ENCODE peak calls at places on chromosomes 6 and 20, in four cellular contexts. One of them, this sample, is unnamed.

GRCh38 chr20:297925-298754 is 770 bp downstream of the ZCCHC3 start:
- DNase-seq in brain microvascular endothelial cell: peak; percentile 47
- DNase-seq in activated CD8-positive, alpha-beta memory T cell treated with anti-CD3 and anti-CD28 coated beads, Interleukin-2, amount 10 ng/mL, durations not matched to agents 7 days and 5 days: peak; percentile 75
- DNase-seq in lower leg skin: peak; percentile 92
- DNase-seq in this sample: peak; percentile 10

GRCh38 chr20:237479-237878 is 10.4 kb downstream of the DEFB129 start:
- DNase-seq in lower leg skin: no peak
- DNase-seq in brain microvascular endothelial cell: no peak
- DNase-seq in activated CD8-positive, alpha-beta memory T cell treated with anti-CD3 and anti-CD28 coated beads, Interleukin-2, amount 10 ng/mL, durations not matched to agents 7 days and 5 days: peak; percentile 44
- DNase-seq in this sample: no peak

GRCh38 chr6:4774715-4775590 is 1.3 kb upstream of the CDYL start:
- DNase-seq in lower leg skin: peak; percentile 91
- DNase-seq in activated CD8-positive, alpha-beta memory T cell treated with anti-CD3 and anti-CD28 coated beads, Interleukin-2, amount 10 ng/mL, durations not matched to agents 7 days and 5 days: peak; percentile 40
- DNase-seq in brain microvascular endothelial cell: peak; percentile 4
- DNase-seq in this sample: no peak

GRCh38 chr20:38870733-38871559 is 55.3 kb upstream of the FAM83D start:
- DNase-seq in brain microvascular endothelial cell: no peak
- DNase-seq in activated CD8-positive, alpha-beta memory T cell treated with anti-CD3 and anti-CD28 coated beads, Interleukin-2, amount 10 ng/mL, durations not matched to agents 7 days and 5 days: peak; percentile 71
- DNase-seq in lower leg skin: no peak
- DNase-seq in this sample: no peak

GRCh38 chr6:113031591-113031990 is 684.5 kb downstream of the RFPL4B start:
- DNase-seq in brain microvascular endothelial cell: no peak
- DNase-seq in lower leg skin: no peak
- DNase-seq in activated CD8-positive, alpha-beta memory T cell treated with anti-CD3 and anti-CD28 coated beads, Interleukin-2, amount 10 ng/mL, durations not matched to agents 7 days and 5 days: no peak
- DNase-seq in this sample: no peak

GRCh38 chr6:16974729-16975359 is 127.0 kb upstream of the STMND1 start:
- DNase-seq in lower leg skin: no peak
- DNase-seq in activated CD8-positive, alpha-beta memory T cell treated with anti-CD3 and anti-CD28 coated beads, Interleukin-2, amount 10 ng/mL, durations not matched to agents 7 days and 5 days: no peak
- DNase-seq in brain microvascular endothelial cell: no peak
- DNase-seq in this sample: no peak

GRCh38 chr6:37093728-37094069 is 76.3 kb upstream of the PIM1 start:
- DNase-seq in lower leg skin: no peak
- DNase-seq in brain microvascular endothelial cell: no peak
- DNase-seq in activated CD8-positive, alpha-beta memory T cell treated with anti-CD3 and anti-CD28 coated beads, Interleukin-2, amount 10 ng/mL, durations not matched to agents 7 days and 5 days: no peak
- DNase-seq in this sample: no peak

GRCh38 chr6:89122625-89123024 is 4.8 kb upstream of the SRSF12 start:
- DNase-seq in activated CD8-positive, alpha-beta memory T cell treated with anti-CD3 and anti-CD28 coated beads, Interleukin-2, amount 10 ng/mL, durations not matched to agents 7 days and 5 days: no peak
- DNase-seq in brain microvascular endothelial cell: no peak
- DNase-seq in lower leg skin: no peak
- DNase-seq in this sample: peak; percentile 40

GRCh38 chr6:3075522-3076113 is 7.3 kb downstream of the RIPK1 start:
- DNase-seq in lower leg skin: no peak
- DNase-seq in brain microvascular endothelial cell: no peak
- DNase-seq in activated CD8-positive, alpha-beta memory T cell treated with anti-CD3 and anti-CD28 coated beads, Interleukin-2, amount 10 ng/mL, durations not matched to agents 7 days and 5 days: no peak
- DNase-seq in this sample: no peak

GRCh38 chr20:19995220-19995863 is 21.8 kb upstream of the NAA20 start:
- DNase-seq in brain microvascular endothelial cell: no peak
- DNase-seq in lower leg skin: no peak
- DNase-seq in activated CD8-positive, alpha-beta memory T cell treated with anti-CD3 and anti-CD28 coated beads, Interleukin-2, amount 10 ng/mL, durations not matched to agents 7 days and 5 days: no peak
- DNase-seq in this sample: peak; percentile 53

GRCh38 chr6:136526937-136527336 is 23.3 kb downstream of the MAP7 start:
- DNase-seq in lower leg skin: no peak
- DNase-seq in activated CD8-positive, alpha-beta memory T cell treated with anti-CD3 and anti-CD28 coated beads, Interleukin-2, amount 10 ng/mL, durations not matched to agents 7 days and 5 days: no peak
- DNase-seq in brain microvascular endothelial cell: no peak
- DNase-seq in this sample: no peak

GRCh38 chr20:35001596-35002362 is 46.1 kb downstream of the MYH7B start:
- DNase-seq in lower leg skin: no peak
- DNase-seq in brain microvascular endothelial cell: no peak
- DNase-seq in activated CD8-positive, alpha-beta memory T cell treated with anti-CD3 and anti-CD28 coated beads, Interleukin-2, amount 10 ng/mL, durations not matched to agents 7 days and 5 days: no peak
- DNase-seq in this sample: no peak

GRCh38 chr20:63773571-63774347 is 34.2 kb downstream of the SLC2A4RG start:
- DNase-seq in lower leg skin: no peak
- DNase-seq in activated CD8-positive, alpha-beta memory T cell treated with anti-CD3 and anti-CD28 coated beads, Interleukin-2, amount 10 ng/mL, durations not matched to agents 7 days and 5 days: no peak
- DNase-seq in brain microvascular endothelial cell: no peak
- DNase-seq in this sample: no peak

GRCh38 chr6:77543601-77544000 is 80.3 kb upstream of the HTR1B start:
- DNase-seq in lower leg skin: no peak
- DNase-seq in activated CD8-positive, alpha-beta memory T cell treated with anti-CD3 and anti-CD28 coated beads, Interleukin-2, amount 10 ng/mL, durations not matched to agents 7 days and 5 days: no peak
- DNase-seq in brain microvascular endothelial cell: no peak
- DNase-seq in this sample: no peak

GRCh38 chr20:2986466-2986865 is 57.0 kb upstream of the GNRH2 start:
- DNase-seq in activated CD8-positive, alpha-beta memory T cell treated with anti-CD3 and anti-CD28 coated beads, Interleukin-2, amount 10 ng/mL, durations not matched to agents 7 days and 5 days: peak; percentile 62
- DNase-seq in brain microvascular endothelial cell: no peak
- DNase-seq in lower leg skin: no peak
- DNase-seq in this sample: no peak

GRCh38 chr6:36247691-36248090 is 22.2 kb upstream of the PNPLA1 start:
- DNase-seq in activated CD8-positive, alpha-beta memory T cell treated with anti-CD3 and anti-CD28 coated beads, Interleukin-2, amount 10 ng/mL, durations not matched to agents 7 days and 5 days: no peak
- DNase-seq in lower leg skin: no peak
- DNase-seq in brain microvascular endothelial cell: peak; percentile 13
- DNase-seq in this sample: no peak

GRCh38 chr20:45218133-45218532 is 3.0 kb upstream of the SEMG2 start:
- DNase-seq in activated CD8-positive, alpha-beta memory T cell treated with anti-CD3 and anti-CD28 coated beads, Interleukin-2, amount 10 ng/mL, durations not matched to agents 7 days and 5 days: no peak
- DNase-seq in lower leg skin: no peak
- DNase-seq in brain microvascular endothelial cell: no peak
- DNase-seq in this sample: no peak

GRCh38 chr6:1364791-1365190 is 24.6 kb upstream of the FOXF2 start:
- DNase-seq in brain microvascular endothelial cell: no peak
- DNase-seq in lower leg skin: no peak
- DNase-seq in activated CD8-positive, alpha-beta memory T cell treated with anti-CD3 and anti-CD28 coated beads, Interleukin-2, amount 10 ng/mL, durations not matched to agents 7 days and 5 days: no peak
- DNase-seq in this sample: no peak

GRCh38 chr6:57108691-57109090 is 18.7 kb downstream of the ZNF451 start:
- DNase-seq in activated CD8-positive, alpha-beta memory T cell treated with anti-CD3 and anti-CD28 coated beads, Interleukin-2, amount 10 ng/mL, durations not matched to agents 7 days and 5 days: no peak
- DNase-seq in brain microvascular endothelial cell: no peak
- DNase-seq in lower leg skin: no peak
- DNase-seq in this sample: no peak

GRCh38 chr20:45948742-45949541 is 14.5 kb downstream of the PCIF1 start:
- DNase-seq in brain microvascular endothelial cell: no peak
- DNase-seq in lower leg skin: peak; percentile 86
- DNase-seq in activated CD8-positive, alpha-beta memory T cell treated with anti-CD3 and anti-CD28 coated beads, Interleukin-2, amount 10 ng/mL, durations not matched to agents 7 days and 5 days: no peak
- DNase-seq in this sample: no peak

GRCh38 chr20:10466325-10466724 is 31.2 kb downstream of the SLX4IP start:
- DNase-seq in brain microvascular endothelial cell: no peak
- DNase-seq in lower leg skin: no peak
- DNase-seq in activated CD8-positive, alpha-beta memory T cell treated with anti-CD3 and anti-CD28 coated beads, Interleukin-2, amount 10 ng/mL, durations not matched to agents 7 days and 5 days: no peak
- DNase-seq in this sample: no peak

GRCh38 chr6:34709386-34709785 is 12.8 kb upstream of the ILRUN start:
- DNase-seq in lower leg skin: no peak
- DNase-seq in brain microvascular endothelial cell: peak; percentile 18
- DNase-seq in activated CD8-positive, alpha-beta memory T cell treated with anti-CD3 and anti-CD28 coated beads, Interleukin-2, amount 10 ng/mL, durations not matched to agents 7 days and 5 days: no peak
- DNase-seq in this sample: no peak

GRCh38 chr6:85472744-85473143 is 22.9 kb downstream of the NT5E start:
- DNase-seq in brain microvascular endothelial cell: peak; percentile 72
- DNase-seq in activated CD8-positive, alpha-beta memory T cell treated with anti-CD3 and anti-CD28 coated beads, Interleukin-2, amount 10 ng/mL, durations not matched to agents 7 days and 5 days: no peak
- DNase-seq in lower leg skin: no peak
- DNase-seq in this sample: no peak

GRCh38 chr20:57266251-57267157 is at the start of gene BMP7:
- DNase-seq in brain microvascular endothelial cell: no peak
- DNase-seq in activated CD8-positive, alpha-beta memory T cell treated with anti-CD3 and anti-CD28 coated beads, Interleukin-2, amount 10 ng/mL, durations not matched to agents 7 days and 5 days: no peak
- DNase-seq in lower leg skin: no peak
- DNase-seq in this sample: peak; percentile 39

GRCh38 chr20:10855031-10855430 is 181.2 kb upstream of the JAG1 start:
- DNase-seq in activated CD8-positive, alpha-beta memory T cell treated with anti-CD3 and anti-CD28 coated beads, Interleukin-2, amount 10 ng/mL, durations not matched to agents 7 days and 5 days: no peak
- DNase-seq in lower leg skin: no peak
- DNase-seq in brain microvascular endothelial cell: no peak
- DNase-seq in this sample: no peak